ENCODE peak calls at places on chromosomes 6 and 20, in nine cellular contexts. One of them, this sample, is unnamed.

GRCh38 chr6:37980222-37980595 is 160.7 kb downstream of the ZFAND3 start:
- DNase-seq in neural crest cell: no peak
- DNase-seq in hepatic stellate cell: no peak
- DNase-seq in kidney epithelial cell: no peak
- DNase-seq in activated CD4-positive, CD25-positive, alpha-beta regulatory T cell: no peak
- DNase-seq in GM20000: no peak
- DNase-seq in testis: no peak
- DNase-seq in iris pigment epithelial cell: no peak
- DNase-seq in activated CD8-positive, alpha-beta memory T cell treated with anti-CD3 and anti-CD28 coated beads for 1 hour: no peak
- DNase-seq in this sample: no peak

GRCh38 chr20:53510704-53511103 is 82.9 kb downstream of the ZNF217 start:
- DNase-seq in GM20000: no peak
- DNase-seq in neural crest cell: no peak
- DNase-seq in kidney epithelial cell: no peak
- DNase-seq in iris pigment epithelial cell: no peak
- DNase-seq in activated CD4-positive, CD25-positive, alpha-beta regulatory T cell: no peak
- DNase-seq in testis: no peak
- DNase-seq in activated CD8-positive, alpha-beta memory T cell treated with anti-CD3 and anti-CD28 coated beads for 1 hour: no peak
- DNase-seq in hepatic stellate cell: no peak
- DNase-seq in this sample: no peak

GRCh38 chr6:112833546-112834215 is 486.6 kb downstream of the RFPL4B start:
- DNase-seq in activated CD8-positive, alpha-beta memory T cell treated with anti-CD3 and anti-CD28 coated beads for 1 hour: no peak
- DNase-seq in testis: no peak
- DNase-seq in iris pigment epithelial cell: peak; percentile 10
- DNase-seq in kidney epithelial cell: no peak
- DNase-seq in activated CD4-positive, CD25-positive, alpha-beta regulatory T cell: no peak
- DNase-seq in hepatic stellate cell: no peak
- DNase-seq in neural crest cell: no peak
- DNase-seq in GM20000: no peak
- DNase-seq in this sample: no peak

GRCh38 chr20:44496976-44497375 is 21.3 kb downstream of the TTPAL start:
- DNase-seq in kidney epithelial cell: peak; percentile 83
- DNase-seq in activated CD8-positive, alpha-beta memory T cell treated with anti-CD3 and anti-CD28 coated beads for 1 hour: no peak
- DNase-seq in testis: no peak
- DNase-seq in activated CD4-positive, CD25-positive, alpha-beta regulatory T cell: peak; percentile 7
- DNase-seq in iris pigment epithelial cell: peak; percentile 93
- DNase-seq in hepatic stellate cell: peak; percentile 58
- DNase-seq in GM20000: no peak
- DNase-seq in neural crest cell: no peak
- DNase-seq in this sample: no peak

GRCh38 chr20:3808141-3808479 is 12.0 kb downstream of the CDC25B start:
- DNase-seq in kidney epithelial cell: no peak
- DNase-seq in activated CD8-positive, alpha-beta memory T cell treated with anti-CD3 and anti-CD28 coated beads for 1 hour: no peak
- DNase-seq in testis: peak; percentile 86
- DNase-seq in GM20000: no peak
- DNase-seq in iris pigment epithelial cell: peak; percentile 57
- DNase-seq in activated CD4-positive, CD25-positive, alpha-beta regulatory T cell: no peak
- DNase-seq in neural crest cell: no peak
- DNase-seq in hepatic stellate cell: peak; percentile 88
- DNase-seq in this sample: peak; percentile 88

GRCh38 chr20:47818466-47818865 is 33.2 kb upstream of the SULF2 start:
- DNase-seq in hepatic stellate cell: no peak
- DNase-seq in testis: no peak
- DNase-seq in activated CD4-positive, CD25-positive, alpha-beta regulatory T cell: no peak
- DNase-seq in activated CD8-positive, alpha-beta memory T cell treated with anti-CD3 and anti-CD28 coated beads for 1 hour: no peak
- DNase-seq in kidney epithelial cell: no peak
- DNase-seq in neural crest cell: no peak
- DNase-seq in iris pigment epithelial cell: no peak
- DNase-seq in GM20000: no peak
- DNase-seq in this sample: no peak

GRCh38 chr20:32652739-32653526 is 20.8 kb downstream of the C20orf203 start:
- DNase-seq in activated CD8-positive, alpha-beta memory T cell treated with anti-CD3 and anti-CD28 coated beads for 1 hour: peak; percentile 83
- DNase-seq in iris pigment epithelial cell: peak; percentile 72
- DNase-seq in hepatic stellate cell: peak; percentile 90
- DNase-seq in activated CD4-positive, CD25-positive, alpha-beta regulatory T cell: peak; percentile 85
- DNase-seq in GM20000: peak; percentile 85
- DNase-seq in neural crest cell: peak; percentile 99
- DNase-seq in testis: peak; percentile 94
- DNase-seq in kidney epithelial cell: peak; percentile 21
- DNase-seq in this sample: peak; percentile 68

GRCh38 chr6:140653985-140654384 is 1279.5 kb upstream of the CITED2 start:
- DNase-seq in GM20000: no peak
- DNase-seq in testis: no peak
- DNase-seq in kidney epithelial cell: no peak
- DNase-seq in hepatic stellate cell: no peak
- DNase-seq in iris pigment epithelial cell: no peak
- DNase-seq in neural crest cell: no peak
- DNase-seq in activated CD4-positive, CD25-positive, alpha-beta regulatory T cell: no peak
- DNase-seq in activated CD8-positive, alpha-beta memory T cell treated with anti-CD3 and anti-CD28 coated beads for 1 hour: no peak
- DNase-seq in this sample: no peak

GRCh38 chr6:118665011-118665410 is 13.6 kb upstream of the CEP85L start:
- DNase-seq in testis: no peak
- DNase-seq in activated CD8-positive, alpha-beta memory T cell treated with anti-CD3 and anti-CD28 coated beads for 1 hour: no peak
- DNase-seq in neural crest cell: no peak
- DNase-seq in hepatic stellate cell: no peak
- DNase-seq in activated CD4-positive, CD25-positive, alpha-beta regulatory T cell: no peak
- DNase-seq in GM20000: no peak
- DNase-seq in iris pigment epithelial cell: no peak
- DNase-seq in kidney epithelial cell: no peak
- DNase-seq in this sample: no peak

GRCh38 chr20:37295595-37295994 is 6.1 kb downstream of the MANBAL start:
- DNase-seq in iris pigment epithelial cell: no peak
- DNase-seq in activated CD8-positive, alpha-beta memory T cell treated with anti-CD3 and anti-CD28 coated beads for 1 hour: no peak
- DNase-seq in kidney epithelial cell: no peak
- DNase-seq in activated CD4-positive, CD25-positive, alpha-beta regulatory T cell: no peak
- DNase-seq in testis: no peak
- DNase-seq in hepatic stellate cell: no peak
- DNase-seq in neural crest cell: no peak
- DNase-seq in GM20000: no peak
- DNase-seq in this sample: no peak

GRCh38 chr20:10447028-10447427 is 11.9 kb downstream of the SLX4IP start:
- DNase-seq in neural crest cell: no peak
- DNase-seq in iris pigment epithelial cell: peak; percentile 85
- DNase-seq in testis: no peak
- DNase-seq in hepatic stellate cell: peak; percentile 52
- DNase-seq in activated CD4-positive, CD25-positive, alpha-beta regulatory T cell: no peak
- DNase-seq in activated CD8-positive, alpha-beta memory T cell treated with anti-CD3 and anti-CD28 coated beads for 1 hour: peak; percentile 19
- DNase-seq in kidney epithelial cell: no peak
- DNase-seq in GM20000: peak; percentile 70
- DNase-seq in this sample: no peak

GRCh38 chr20:728022-728944 is 40.0 kb downstream of the SLC52A3 start:
- DNase-seq in testis: peak; percentile 63
- DNase-seq in hepatic stellate cell: peak; percentile 38
- DNase-seq in GM20000: peak; percentile 81
- DNase-seq in activated CD8-positive, alpha-beta memory T cell treated with anti-CD3 and anti-CD28 coated beads for 1 hour: peak; percentile 17
- DNase-seq in iris pigment epithelial cell: peak; percentile 38
- DNase-seq in neural crest cell: peak; percentile 71
- DNase-seq in activated CD4-positive, CD25-positive, alpha-beta regulatory T cell: peak; percentile 16
- DNase-seq in kidney epithelial cell: no peak
- DNase-seq in this sample: no peak

GRCh38 chr6:148440021-148440420 is 97.4 kb downstream of the SASH1 start:
- DNase-seq in activated CD8-positive, alpha-beta memory T cell treated with anti-CD3 and anti-CD28 coated beads for 1 hour: no peak
- DNase-seq in iris pigment epithelial cell: no peak
- DNase-seq in activated CD4-positive, CD25-positive, alpha-beta regulatory T cell: no peak
- DNase-seq in hepatic stellate cell: no peak
- DNase-seq in neural crest cell: no peak
- DNase-seq in GM20000: no peak
- DNase-seq in testis: no peak
- DNase-seq in kidney epithelial cell: no peak
- DNase-seq in this sample: no peak

GRCh38 chr6:135568366-135568765 is 70.8 kb upstream of the AHI1 start:
- DNase-seq in GM20000: peak; percentile 36
- DNase-seq in iris pigment epithelial cell: peak; percentile 96
- DNase-seq in activated CD8-positive, alpha-beta memory T cell treated with anti-CD3 and anti-CD28 coated beads for 1 hour: peak; percentile 7
- DNase-seq in activated CD4-positive, CD25-positive, alpha-beta regulatory T cell: no peak
- DNase-seq in hepatic stellate cell: peak; percentile 51
- DNase-seq in kidney epithelial cell: no peak
- DNase-seq in neural crest cell: no peak
- DNase-seq in testis: peak; percentile 75
- DNase-seq in this sample: peak; percentile 26

GRCh38 chr6:158460602-158461092 is 99.2 kb upstream of the TMEM181 start:
- DNase-seq in hepatic stellate cell: no peak
- DNase-seq in kidney epithelial cell: no peak
- DNase-seq in iris pigment epithelial cell: peak; percentile 84
- DNase-seq in activated CD8-positive, alpha-beta memory T cell treated with anti-CD3 and anti-CD28 coated beads for 1 hour: no peak
- DNase-seq in testis: no peak
- DNase-seq in activated CD4-positive, CD25-positive, alpha-beta regulatory T cell: no peak
- DNase-seq in GM20000: no peak
- DNase-seq in neural crest cell: no peak
- DNase-seq in this sample: no peak

GRCh38 chr6:136486357-136486756 is 63.9 kb downstream of the MAP7 start:
- DNase-seq in activated CD8-positive, alpha-beta memory T cell treated with anti-CD3 and anti-CD28 coated beads for 1 hour: no peak
- DNase-seq in kidney epithelial cell: no peak
- DNase-seq in iris pigment epithelial cell: no peak
- DNase-seq in GM20000: no peak
- DNase-seq in testis: no peak
- DNase-seq in activated CD4-positive, CD25-positive, alpha-beta regulatory T cell: no peak
- DNase-seq in neural crest cell: no peak
- DNase-seq in hepatic stellate cell: no peak
- DNase-seq in this sample: no peak

GRCh38 chr20:2694519-2694918 is 1.9 kb downstream of the EBF4 start:
- DNase-seq in hepatic stellate cell: no peak
- DNase-seq in testis: peak; percentile 11
- DNase-seq in iris pigment epithelial cell: no peak
- DNase-seq in activated CD8-positive, alpha-beta memory T cell treated with anti-CD3 and anti-CD28 coated beads for 1 hour: no peak
- DNase-seq in GM20000: no peak
- DNase-seq in activated CD4-positive, CD25-positive, alpha-beta regulatory T cell: no peak
- DNase-seq in kidney epithelial cell: no peak
- DNase-seq in neural crest cell: no peak
- DNase-seq in this sample: no peak

GRCh38 chr6:165109011-165109410 is 200.4 kb downstream of the C6orf118 start:
- DNase-seq in testis: no peak
- DNase-seq in neural crest cell: no peak
- DNase-seq in kidney epithelial cell: no peak
- DNase-seq in hepatic stellate cell: no peak
- DNase-seq in GM20000: no peak
- DNase-seq in iris pigment epithelial cell: no peak
- DNase-seq in activated CD8-positive, alpha-beta memory T cell treated with anti-CD3 and anti-CD28 coated beads for 1 hour: no peak
- DNase-seq in activated CD4-positive, CD25-positive, alpha-beta regulatory T cell: no peak
- DNase-seq in this sample: no peak

GRCh38 chr6:7589221-7589620 is 777 bp upstream of the SNRNP48 start:
- DNase-seq in activated CD4-positive, CD25-positive, alpha-beta regulatory T cell: no peak
- DNase-seq in kidney epithelial cell: no peak
- DNase-seq in neural crest cell: no peak
- DNase-seq in hepatic stellate cell: no peak
- DNase-seq in iris pigment epithelial cell: no peak
- DNase-seq in testis: no peak
- DNase-seq in GM20000: no peak
- DNase-seq in activated CD8-positive, alpha-beta memory T cell treated with anti-CD3 and anti-CD28 coated beads for 1 hour: no peak
- DNase-seq in this sample: no peak

GRCh38 chr20:32792316-32792715 is 27.4 kb upstream of the MAPRE1 start:
- DNase-seq in testis: peak; percentile 32
- DNase-seq in activated CD4-positive, CD25-positive, alpha-beta regulatory T cell: no peak
- DNase-seq in activated CD8-positive, alpha-beta memory T cell treated with anti-CD3 and anti-CD28 coated beads for 1 hour: no peak
- DNase-seq in hepatic stellate cell: peak; percentile 55
- DNase-seq in neural crest cell: peak; percentile 52
- DNase-seq in iris pigment epithelial cell: peak; percentile 23
- DNase-seq in GM20000: peak; percentile 79
- DNase-seq in kidney epithelial cell: peak; percentile 5
- DNase-seq in this sample: no peak

GRCh38 chr20:61654726-61655125 is 402.7 kb downstream of the CDH4 start:
- DNase-seq in activated CD8-positive, alpha-beta memory T cell treated with anti-CD3 and anti-CD28 coated beads for 1 hour: no peak
- DNase-seq in hepatic stellate cell: no peak
- DNase-seq in iris pigment epithelial cell: no peak
- DNase-seq in kidney epithelial cell: no peak
- DNase-seq in neural crest cell: no peak
- DNase-seq in testis: no peak
- DNase-seq in GM20000: no peak
- DNase-seq in activated CD4-positive, CD25-positive, alpha-beta regulatory T cell: no peak
- DNase-seq in this sample: no peak

GRCh38 chr6:129498950-129499870 is 210.8 kb downstream of the ARHGAP18 start:
- DNase-seq in kidney epithelial cell: no peak
- DNase-seq in neural crest cell: no peak
- DNase-seq in hepatic stellate cell: peak; percentile 9
- DNase-seq in activated CD8-positive, alpha-beta memory T cell treated with anti-CD3 and anti-CD28 coated beads for 1 hour: no peak
- DNase-seq in GM20000: peak; percentile 31
- DNase-seq in testis: no peak
- DNase-seq in activated CD4-positive, CD25-positive, alpha-beta regulatory T cell: no peak
- DNase-seq in iris pigment epithelial cell: peak; percentile 63
- DNase-seq in this sample: no peak

GRCh38 chr6:88982720-88983119 is 19.3 kb upstream of the RNGTT start:
- DNase-seq in iris pigment epithelial cell: peak; percentile 80
- DNase-seq in testis: peak; percentile 43
- DNase-seq in GM20000: peak; percentile 56
- DNase-seq in activated CD4-positive, CD25-positive, alpha-beta regulatory T cell: no peak
- DNase-seq in activated CD8-positive, alpha-beta memory T cell treated with anti-CD3 and anti-CD28 coated beads for 1 hour: no peak
- DNase-seq in neural crest cell: no peak
- DNase-seq in kidney epithelial cell: no peak
- DNase-seq in hepatic stellate cell: peak; percentile 36
- DNase-seq in this sample: peak; percentile 78

GRCh38 chr20:24934101-24934661 is 14.9 kb upstream of the CST7 start:
- DNase-seq in activated CD8-positive, alpha-beta memory T cell treated with anti-CD3 and anti-CD28 coated beads for 1 hour: no peak
- DNase-seq in GM20000: no peak
- DNase-seq in hepatic stellate cell: no peak
- DNase-seq in neural crest cell: no peak
- DNase-seq in activated CD4-positive, CD25-positive, alpha-beta regulatory T cell: no peak
- DNase-seq in kidney epithelial cell: no peak
- DNase-seq in iris pigment epithelial cell: no peak
- DNase-seq in testis: no peak
- DNase-seq in this sample: no peak

GRCh38 chr6:41306187-41306854 is 19.8 kb upstream of the TREM1 start:
- DNase-seq in activated CD4-positive, CD25-positive, alpha-beta regulatory T cell: peak; percentile 16
- DNase-seq in testis: peak; percentile 67
- DNase-seq in neural crest cell: no peak
- DNase-seq in activated CD8-positive, alpha-beta memory T cell treated with anti-CD3 and anti-CD28 coated beads for 1 hour: no peak
- DNase-seq in kidney epithelial cell: no peak
- DNase-seq in GM20000: peak; percentile 57
- DNase-seq in hepatic stellate cell: no peak
- DNase-seq in iris pigment epithelial cell: peak; percentile 48
- DNase-seq in this sample: no peak

GRCh38 chr6:12474167-12475140 is 184.3 kb downstream of the EDN1 start:
- DNase-seq in activated CD4-positive, CD25-positive, alpha-beta regulatory T cell: no peak
- DNase-seq in iris pigment epithelial cell: no peak
- DNase-seq in hepatic stellate cell: no peak
- DNase-seq in kidney epithelial cell: no peak
- DNase-seq in testis: no peak
- DNase-seq in neural crest cell: no peak
- DNase-seq in activated CD8-positive, alpha-beta memory T cell treated with anti-CD3 and anti-CD28 coated beads for 1 hour: no peak
- DNase-seq in GM20000: no peak
- DNase-seq in this sample: no peak

GRCh38 chr20:9550283-9550682 is 35.9 kb downstream of the LAMP5 start:
- DNase-seq in activated CD4-positive, CD25-positive, alpha-beta regulatory T cell: no peak
- DNase-seq in iris pigment epithelial cell: no peak
- DNase-seq in testis: no peak
- DNase-seq in neural crest cell: no peak
- DNase-seq in hepatic stellate cell: no peak
- DNase-seq in GM20000: no peak
- DNase-seq in kidney epithelial cell: no peak
- DNase-seq in activated CD8-positive, alpha-beta memory T cell treated with anti-CD3 and anti-CD28 coated beads for 1 hour: no peak
- DNase-seq in this sample: no peak

GRCh38 chr6:26067367-26067766 is 19.9 kb upstream of the HFE start:
- DNase-seq in iris pigment epithelial cell: no peak
- DNase-seq in activated CD8-positive, alpha-beta memory T cell treated with anti-CD3 and anti-CD28 coated beads for 1 hour: no peak
- DNase-seq in activated CD4-positive, CD25-positive, alpha-beta regulatory T cell: no peak
- DNase-seq in GM20000: no peak
- DNase-seq in testis: no peak
- DNase-seq in neural crest cell: no peak
- DNase-seq in hepatic stellate cell: no peak
- DNase-seq in kidney epithelial cell: no peak
- DNase-seq in this sample: no peak

GRCh38 chr6:145866449-145867401 is 52.1 kb upstream of the FBXO30 start:
- DNase-seq in kidney epithelial cell: no peak
- DNase-seq in testis: no peak
- DNase-seq in neural crest cell: no peak
- DNase-seq in iris pigment epithelial cell: no peak
- DNase-seq in activated CD4-positive, CD25-positive, alpha-beta regulatory T cell: no peak
- DNase-seq in hepatic stellate cell: no peak
- DNase-seq in GM20000: peak; percentile 17
- DNase-seq in activated CD8-positive, alpha-beta memory T cell treated with anti-CD3 and anti-CD28 coated beads for 1 hour: no peak
- DNase-seq in this sample: no peak

This sample was measured in uterus.